ENCODE peak calls at places on chromosomes 16 and 17, in nine cellular contexts. Y is cardiac fibroblast; K is PC-9; U is neural progenitor cell; M is nephron progenitor cell; Q is COR-L47; G is body of pancreas; D is Right ventricle myocardium superior; O is stimulated activated CD8-positive, alpha-beta memory T cell treated with anti-CD3 and anti-CD28 coated beads, Interleukin-2, amount 100 ng/mL, for 1 hour. J is an unnamed sample.

GRCh38 chr17:75125984-75126383 is 5.6 kb downstream of the NT5C start:
- DNase-seq in Y (no peak), D (no peak), G (no peak), O (no peak), U (no peak), K (no peak), M (no peak), Q (no peak), J (no peak)

GRCh38 chr17:59160203-59161025 is 4.9 kb downstream of the PRR11 start:
- DNase-seq in G (no peak), D (no peak), M (no peak), O (no peak), Y (peak; percentile 18), U (no peak), K (no peak), Q (no peak), J (no peak)

GRCh38 chr16:2795714-2796143 is 2.5 kb upstream of the PRSS41 start:
- DNase-seq in U (no peak), G (no peak), D (no peak), M (no peak), K (peak; percentile 86), Q (no peak), Y (no peak), O (no peak), J (no peak)

GRCh38 chr17:32487460-32488176 is 825 bp downstream of the CDK5R1 start:
- DNase-seq in Y (peak; percentile 12), D (no peak), Q (peak; percentile 42), M (peak; percentile 55), K (no peak), O (no peak), U (peak; percentile 69), G (no peak), J (no peak)

GRCh38 chr16:46884513-46885293 is 541 bp downstream of the GPT2 start:
- DNase-seq in Y (peak; percentile 11), K (no peak), M (peak; percentile 42), O (no peak), U (peak; percentile 59), G (peak; percentile 64), Q (no peak), D (no peak), J (peak; percentile 24)

GRCh38 chr17:42329025-42329976 is 41.0 kb downstream of the STAT5A start:
- DNase-seq in D (no peak), O (no peak), M (no peak), Q (no peak), U (peak; percentile 90), K (peak; percentile 92), G (peak; percentile 33), Y (peak; percentile 61), J (peak; percentile 81)

GRCh38 chr17:35764123-35764991 is 3.7 kb downstream of the C17orf50 start:
- DNase-seq in G (peak; percentile 90), Q (peak; percentile 90), O (peak; percentile 76), M (peak; percentile 96), K (peak; percentile 73), U (peak; percentile 96), Y (peak; percentile 85), D (peak; percentile 93), J (peak; percentile 87)

GRCh38 chr17:30275911-30276310 is 15.8 kb downstream of the BLMH start:
- DNase-seq in O (no peak), G (no peak), K (no peak), Y (no peak), M (no peak), U (no peak), Q (no peak), D (no peak), J (no peak)

GRCh38 chr17:75877752-75878173 is 618 bp downstream of the TRIM47 start:
- DNase-seq in O (peak; percentile 59), K (peak; percentile 66), D (peak; percentile 87), Q (peak; percentile 73), Y (peak; percentile 75), M (peak; percentile 79), G (peak; percentile 82), U (peak; percentile 93), J (peak; percentile 79)